ENCODE peak calls at places on chromosomes 16 and 17, in nine cellular contexts. F, V, X, B, Z, G, E, D and Q are unnamed samples.

GRCh38 chr17:7060165-7060890 is 16.4 kb upstream of the SLC16A11 start:
- DNase-seq in F (no peak), V (no peak), X (no peak), B (no peak), Z (no peak), G (peak; percentile 62), E (no peak), D (no peak), Q (peak; percentile 20)

GRCh38 chr16:27792486-27793275 is 242.7 kb downstream of the KATNIP start:
- DNase-seq in F (no peak), V (peak; percentile 8), X (peak; percentile 5), B (no peak), Z (no peak), G (no peak), E (no peak), D (no peak), Q (no peak)

GRCh38 chr17:7042507-7043194 is 1.2 kb downstream of the SLC16A11 start:
- DNase-seq in F (no peak), V (no peak), X (peak; percentile 75), B (no peak), Z (peak; percentile 41), G (peak; percentile 30), E (no peak), D (peak; percentile 86), Q (no peak)

GRCh38 chr16:90047714-90048346 is 28.6 kb upstream of the DBNDD1 start:
- DNase-seq in F (no peak), V (no peak), X (no peak), B (no peak), Z (no peak), G (no peak), E (no peak), D (peak; percentile 57), Q (peak; percentile 2)

GRCh38 chr17:13792314-13792713 is 190.6 kb upstream of the HS3ST3A1 start:
- DNase-seq in F (no peak), V (peak; percentile 31), X (no peak), B (no peak), Z (no peak), G (no peak), E (no peak), D (no peak), Q (no peak)

GRCh38 chr17:15896277-15896676 is 48.7 kb upstream of the ADORA2B start:
- DNase-seq in F (no peak), V (no peak), X (no peak), B (no peak), Z (no peak), G (no peak), E (no peak), D (no peak), Q (no peak)

GRCh38 chr16:19559242-19559910 is 3.9 kb downstream of the VPS35L start:
- DNase-seq in F (no peak), V (peak; percentile 69), X (no peak), B (no peak), Z (peak; percentile 71), G (peak; percentile 77), E (no peak), D (peak; percentile 58), Q (peak; percentile 70)

GRCh38 chr17:42672038-42672437 is 4.8 kb downstream of the PLEKHH3 start:
- DNase-seq in F (no peak), V (no peak), X (peak; percentile 55), B (no peak), Z (no peak), G (no peak), E (no peak), D (peak; percentile 81), Q (no peak)

GRCh38 chr16:19583665-19584300 is 28.3 kb downstream of the VPS35L start:
- DNase-seq in F (peak; percentile 49), V (peak; percentile 53), X (no peak), B (no peak), Z (peak; percentile 56), G (peak; percentile 72), E (no peak), D (peak; percentile 54), Q (peak; percentile 55)

GRCh38 chr17:81322271-81323082 is 27.4 kb upstream of the SLC38A10 start:
- DNase-seq in F (peak; percentile 34), V (peak; percentile 17), X (no peak), B (no peak), Z (no peak), G (no peak), E (no peak), D (peak; percentile 87), Q (no peak)

GRCh38 chr17:76337413-76337777 is 16.3 kb downstream of the PRPSAP1 start:
- DNase-seq in F (no peak), V (peak; percentile 74), X (no peak), B (peak; percentile 10), Z (no peak), G (no peak), E (peak; percentile 12), D (no peak), Q (peak; percentile 60)

GRCh38 chr17:3007651-3008121 is 55.7 kb downstream of the OR1D5 start:
- DNase-seq in F (no peak), V (no peak), X (peak; percentile 51), B (peak; percentile 58), Z (no peak), G (no peak), E (no peak), D (peak; percentile 40), Q (no peak)

GRCh38 chr16:89540557-89540956 is 19.9 kb upstream of the RPL13 start:
- DNase-seq in F (no peak), V (no peak), X (no peak), B (no peak), Z (no peak), G (no peak), E (no peak), D (no peak), Q (no peak)

GRCh38 chr16:11056989-11057645 is 112.8 kb downstream of the CLEC16A start:
- DNase-seq in F (no peak), V (no peak), X (no peak), B (peak; percentile 63), Z (no peak), G (no peak), E (peak; percentile 21), D (no peak), Q (no peak)

GRCh38 chr16:85832578-85833539 is 33.4 kb downstream of the COX4I1 start:
- DNase-seq in F (no peak), V (no peak), X (no peak), B (no peak), Z (no peak), G (no peak), E (no peak), D (no peak), Q (no peak)

GRCh38 chr17:7686221-7687071 is 844 bp downstream of the TP53 start:
- DNase-seq in F (peak; percentile 76), V (peak; percentile 78), X (peak; percentile 85), B (peak; percentile 88), Z (peak; percentile 90), G (peak; percentile 91), E (peak; percentile 88), D (peak; percentile 93), Q (peak; percentile 92)

GRCh38 chr17:29180051-29180787 is at the start of gene MYO18A:
- DNase-seq in F (peak; percentile 79), V (peak; percentile 66), X (peak; percentile 92), B (peak; percentile 87), Z (peak; percentile 94), G (peak; percentile 83), E (peak; percentile 84), D (peak; percentile 97), Q (peak; percentile 68)
- H3K4me3 ChIP-seq in F (no peak within 1 kb of the TSS), V (peak within 1 kb of the TSS; percentile 63), X (peak within 1 kb of the TSS; percentile 67), B (peak within 1 kb of the TSS; percentile 69), Z (peak within 1 kb of the TSS; percentile 67), G (peak within 1 kb of the TSS; percentile 74), E (peak within 1 kb of the TSS; percentile 65), D (peak within 1 kb of the TSS; percentile 84), Q (peak within 1 kb of the TSS; percentile 66)

GRCh38 chr17:32286518-32286900 is 20.9 kb downstream of the RHBDL3 start:
- DNase-seq in F (no peak), V (no peak), X (no peak), B (no peak), Z (no peak), G (no peak), E (no peak), D (peak; percentile 54), Q (no peak)

GRCh38 chr17:32285770-32286517 is 20.3 kb downstream of the RHBDL3 start:
- DNase-seq in F (no peak), V (no peak), X (no peak), B (no peak), Z (no peak), G (no peak), E (no peak), D (peak; percentile 52), Q (no peak)

GRCh38 chr17:32289454-32289853 is 23.8 kb downstream of the RHBDL3 start:
- DNase-seq in F (no peak), V (no peak), X (no peak), B (no peak), Z (peak; percentile 39), G (no peak), E (no peak), D (peak; percentile 91), Q (no peak)

GRCh38 chr17:32288600-32288999 is 23.0 kb downstream of the RHBDL3 start:
- DNase-seq in F (no peak), V (no peak), X (no peak), B (no peak), Z (no peak), G (no peak), E (no peak), D (peak; percentile 75), Q (no peak)

GRCh38 chr17:32287804-32288511 is 22.3 kb downstream of the RHBDL3 start:
- DNase-seq in F (no peak), V (no peak), X (no peak), B (no peak), Z (no peak), G (no peak), E (no peak), D (peak; percentile 87), Q (no peak)
- TF ChIP-seq CTCF in F (no peak), V (no peak), X (no peak), B (no peak), Z (no peak), G (no peak), E (no peak), D (peak; percentile 53), Q (no peak)

GRCh38 chr16:70682239-70683145 is 3.4 kb downstream of the MTSS2 start:
- DNase-seq in F (no peak), V (no peak), X (peak; percentile 35), B (no peak), Z (no peak), G (no peak), E (no peak), D (peak; percentile 76), Q (no peak)
- H3K4me3 ChIP-seq in F (no peak overlapping the region), V (peak overlapping the region; percentile 91), X (no peak overlapping the region), B (peak overlapping the region; percentile 75), Z (no peak overlapping the region), G (no peak overlapping the region), E (peak overlapping the region; percentile 75), D (no peak overlapping the region), Q (no peak overlapping the region)

DNA sequence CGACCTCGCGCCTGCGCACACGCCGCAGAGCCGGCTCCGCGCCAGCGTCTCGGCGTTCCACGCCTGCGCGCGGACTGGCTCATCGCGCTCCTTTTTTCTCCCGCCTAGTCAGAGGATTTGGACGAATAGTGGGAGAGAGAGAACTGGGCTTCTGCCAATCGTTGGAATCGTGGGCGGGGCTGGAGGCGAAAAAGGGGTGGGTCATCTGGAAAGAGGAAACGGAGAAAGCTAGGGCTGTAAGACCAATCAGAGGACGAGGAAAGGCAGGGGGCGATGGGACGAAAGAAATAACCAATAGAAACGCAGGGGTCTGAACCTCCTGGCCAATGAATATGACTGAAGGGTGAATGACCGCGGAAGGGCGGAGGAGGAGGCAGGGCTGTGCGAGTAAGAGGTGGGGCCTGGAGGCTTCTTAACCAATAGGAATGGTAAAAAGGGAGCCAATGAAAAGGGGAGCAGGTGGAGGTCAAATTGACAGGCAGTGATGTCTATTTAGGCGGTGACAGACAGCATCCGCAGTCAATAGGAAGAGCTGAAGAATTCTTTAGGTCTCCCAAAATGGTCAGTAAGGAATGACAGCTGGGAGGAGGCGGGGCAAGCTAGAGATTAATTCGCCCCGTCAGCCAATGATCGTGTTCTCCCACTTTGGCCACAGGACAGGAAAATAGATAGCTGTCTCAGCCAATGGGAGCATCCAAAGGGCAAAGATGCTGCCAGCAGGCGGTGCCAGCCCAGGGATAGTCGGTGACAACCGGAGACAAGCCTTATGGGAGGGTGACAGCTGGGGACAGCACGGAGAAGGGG is at the start of gene TBC1D10B:
- DNase-seq in F (peak; percentile 100), V (peak; percentile 100), X (peak; percentile 97), B (peak; percentile 100), Z (peak; percentile 100), G (peak; percentile 100), E (peak; percentile 100), D (peak; percentile 100), Q (peak; percentile 100)
- TF ChIP-seq CTCF in F (no peak), V (peak; percentile 20), X (peak; percentile 40), B (no peak), Z (peak; percentile 23), G (peak; percentile 26), E (peak; percentile 21), D (peak; percentile 55), Q (peak; percentile 37)